ENCODE peak calls at places on chromosomes 11 and 22, in eight cellular contexts. One of them, this sample, is unnamed.

GRCh38 chr11:8066036-8066910 is 14.7 kb upstream of the TUB start:
- DNase-seq in dorsolateral prefrontal cortex: no peak
- DNase-seq in foreskin fibroblast: no peak
- DNase-seq in CD4-positive, CD25-positive, alpha-beta regulatory T cell: no peak
- DNase-seq in AG10803: no peak
- DNase-seq in stomach: peak
- DNase-seq in PC-3: no peak
- DNase-seq in cardiac muscle cell: no peak
- DNase-seq in this sample: no peak

GRCh38 chr11:95512682-95513081 is 276.9 kb downstream of the FAM76B start:
- DNase-seq in dorsolateral prefrontal cortex: peak
- DNase-seq in foreskin fibroblast: peak
- DNase-seq in CD4-positive, CD25-positive, alpha-beta regulatory T cell: no peak
- DNase-seq in AG10803: peak
- DNase-seq in stomach: no peak
- DNase-seq in PC-3: peak
- DNase-seq in cardiac muscle cell: peak
- DNase-seq in this sample: no peak

GRCh38 chr11:63920126-63920869 is 3.3 kb upstream of the RCOR2 start:
- DNase-seq in dorsolateral prefrontal cortex: peak
- DNase-seq in foreskin fibroblast: peak
- DNase-seq in CD4-positive, CD25-positive, alpha-beta regulatory T cell: no peak
- DNase-seq in AG10803: peak
- DNase-seq in stomach: peak
- DNase-seq in PC-3: no peak
- DNase-seq in cardiac muscle cell: peak
- DNase-seq in this sample: no peak

GRCh38 chr11:65718964-65719492 is 1.6 kb downstream of the RNASEH2C start:
- DNase-seq in dorsolateral prefrontal cortex: no peak
- DNase-seq in foreskin fibroblast: peak
- DNase-seq in CD4-positive, CD25-positive, alpha-beta regulatory T cell: no peak
- DNase-seq in AG10803: peak
- DNase-seq in stomach: peak
- DNase-seq in PC-3: no peak
- DNase-seq in cardiac muscle cell: peak
- DNase-seq in this sample: no peak

GRCh38 chr11:35141538-35141937 is 2.6 kb downstream of the CD44 start:
- DNase-seq in dorsolateral prefrontal cortex: no peak
- DNase-seq in foreskin fibroblast: no peak
- DNase-seq in CD4-positive, CD25-positive, alpha-beta regulatory T cell: no peak
- DNase-seq in AG10803: peak
- DNase-seq in stomach: peak
- DNase-seq in PC-3: peak
- DNase-seq in cardiac muscle cell: no peak
- DNase-seq in this sample: peak

GRCh38 chr11:65353376-65353775 is 1.2 kb upstream of the TIGD3 start:
- DNase-seq in dorsolateral prefrontal cortex: no peak
- DNase-seq in foreskin fibroblast: peak
- DNase-seq in CD4-positive, CD25-positive, alpha-beta regulatory T cell: no peak
- DNase-seq in AG10803: no peak
- DNase-seq in stomach: no peak
- DNase-seq in PC-3: no peak
- DNase-seq in cardiac muscle cell: no peak
- DNase-seq in this sample: no peak

GRCh38 chr11:13052130-13052541 is 43.0 kb downstream of the RASSF10 start:
- DNase-seq in dorsolateral prefrontal cortex: no peak
- DNase-seq in foreskin fibroblast: no peak
- DNase-seq in CD4-positive, CD25-positive, alpha-beta regulatory T cell: no peak
- DNase-seq in AG10803: no peak
- DNase-seq in stomach: peak
- DNase-seq in PC-3: peak
- DNase-seq in cardiac muscle cell: no peak
- DNase-seq in this sample: no peak

GRCh38 chr11:92501346-92501745 is 276.7 kb downstream of the FAT3 start:
- DNase-seq in dorsolateral prefrontal cortex: no peak
- DNase-seq in foreskin fibroblast: no peak
- DNase-seq in CD4-positive, CD25-positive, alpha-beta regulatory T cell: no peak
- DNase-seq in AG10803: no peak
- DNase-seq in stomach: no peak
- DNase-seq in PC-3: no peak
- DNase-seq in cardiac muscle cell: no peak
- DNase-seq in this sample: no peak

GRCh38 chr11:57303280-57303989 is 21.3 kb downstream of the TNKS1BP1 start:
- DNase-seq in dorsolateral prefrontal cortex: no peak
- DNase-seq in foreskin fibroblast: no peak
- DNase-seq in CD4-positive, CD25-positive, alpha-beta regulatory T cell: no peak
- DNase-seq in AG10803: no peak
- DNase-seq in stomach: peak
- DNase-seq in PC-3: no peak
- DNase-seq in cardiac muscle cell: no peak
- DNase-seq in this sample: no peak

GRCh38 chr11:115676206-115676605 is 172.0 kb upstream of the CADM1 start:
- DNase-seq in dorsolateral prefrontal cortex: no peak
- DNase-seq in foreskin fibroblast: no peak
- DNase-seq in CD4-positive, CD25-positive, alpha-beta regulatory T cell: no peak
- DNase-seq in AG10803: no peak
- DNase-seq in stomach: no peak
- DNase-seq in PC-3: no peak
- DNase-seq in cardiac muscle cell: no peak
- DNase-seq in this sample: no peak

GRCh38 chr11:31655483-31655882 is 145.9 kb downstream of the ELP4 start:
- DNase-seq in dorsolateral prefrontal cortex: no peak
- DNase-seq in foreskin fibroblast: peak
- DNase-seq in CD4-positive, CD25-positive, alpha-beta regulatory T cell: no peak
- DNase-seq in AG10803: peak
- DNase-seq in stomach: no peak
- DNase-seq in PC-3: peak
- DNase-seq in cardiac muscle cell: peak
- DNase-seq in this sample: no peak

GRCh38 chr11:4645974-4646373 is 2.2 kb downstream of the OR51E1 start:
- DNase-seq in dorsolateral prefrontal cortex: no peak
- DNase-seq in foreskin fibroblast: no peak
- DNase-seq in CD4-positive, CD25-positive, alpha-beta regulatory T cell: no peak
- DNase-seq in AG10803: no peak
- DNase-seq in stomach: no peak
- DNase-seq in PC-3: no peak
- DNase-seq in cardiac muscle cell: no peak
- DNase-seq in this sample: no peak

GRCh38 chr11:107856180-107856980 is 2.2 kb downstream of the SLC35F2 start:
- DNase-seq in dorsolateral prefrontal cortex: no peak
- DNase-seq in foreskin fibroblast: no peak
- DNase-seq in CD4-positive, CD25-positive, alpha-beta regulatory T cell: no peak
- DNase-seq in AG10803: no peak
- DNase-seq in stomach: no peak
- DNase-seq in PC-3: no peak
- DNase-seq in cardiac muscle cell: no peak
- DNase-seq in this sample: no peak

GRCh38 chr11:101600948-101601347 is 17.1 kb upstream of the TRPC6 start:
- DNase-seq in dorsolateral prefrontal cortex: no peak
- DNase-seq in foreskin fibroblast: no peak
- DNase-seq in CD4-positive, CD25-positive, alpha-beta regulatory T cell: no peak
- DNase-seq in AG10803: no peak
- DNase-seq in stomach: no peak
- DNase-seq in PC-3: no peak
- DNase-seq in cardiac muscle cell: no peak
- DNase-seq in this sample: no peak

GRCh38 chr11:95469268-95469667 is 238.3 kb upstream of the SESN3 start:
- DNase-seq in dorsolateral prefrontal cortex: no peak
- DNase-seq in foreskin fibroblast: peak
- DNase-seq in CD4-positive, CD25-positive, alpha-beta regulatory T cell: no peak
- DNase-seq in AG10803: peak
- DNase-seq in stomach: no peak
- DNase-seq in PC-3: no peak
- DNase-seq in cardiac muscle cell: no peak
- DNase-seq in this sample: no peak

GRCh38 chr11:130095326-130095725 is 25.6 kb downstream of the APLP2 start:
- DNase-seq in dorsolateral prefrontal cortex: no peak
- DNase-seq in foreskin fibroblast: no peak
- DNase-seq in CD4-positive, CD25-positive, alpha-beta regulatory T cell: no peak
- DNase-seq in AG10803: no peak
- DNase-seq in stomach: no peak
- DNase-seq in PC-3: no peak
- DNase-seq in cardiac muscle cell: no peak
- DNase-seq in this sample: no peak
- H3K4me3 ChIP-seq in dorsolateral prefrontal cortex: no peak
- H3K4me3 ChIP-seq in foreskin fibroblast: no peak
- H3K4me3 ChIP-seq in CD4-positive, CD25-positive, alpha-beta regulatory T cell: no peak
- H3K4me3 ChIP-seq in AG10803: no peak
- H3K4me3 ChIP-seq in stomach: no peak
- H3K4me3 ChIP-seq in PC-3: no peak
- H3K4me3 ChIP-seq in cardiac muscle cell: no peak
- H3K4me3 ChIP-seq in this sample: no peak

GRCh38 chr11:47186937-47187681 is 875 bp upstream of the PACSIN3 start:
- DNase-seq in dorsolateral prefrontal cortex: peak
- DNase-seq in foreskin fibroblast: peak
- DNase-seq in CD4-positive, CD25-positive, alpha-beta regulatory T cell: peak
- DNase-seq in AG10803: peak
- DNase-seq in stomach: peak
- DNase-seq in PC-3: no peak
- DNase-seq in cardiac muscle cell: peak
- DNase-seq in this sample: peak

GRCh38 chr11:47185305-47186075 is 744 bp downstream of the PACSIN3 start:
- DNase-seq in dorsolateral prefrontal cortex: peak
- DNase-seq in foreskin fibroblast: peak
- DNase-seq in CD4-positive, CD25-positive, alpha-beta regulatory T cell: no peak
- DNase-seq in AG10803: peak
- DNase-seq in stomach: peak
- DNase-seq in PC-3: peak
- DNase-seq in cardiac muscle cell: peak
- DNase-seq in this sample: no peak

GRCh38 chr11:47184711-47185304 is 1.4 kb downstream of the PACSIN3 start:
- DNase-seq in dorsolateral prefrontal cortex: peak
- DNase-seq in foreskin fibroblast: peak
- DNase-seq in CD4-positive, CD25-positive, alpha-beta regulatory T cell: no peak
- DNase-seq in AG10803: no peak
- DNase-seq in stomach: peak
- DNase-seq in PC-3: no peak
- DNase-seq in cardiac muscle cell: peak
- DNase-seq in this sample: no peak

GRCh38 chr11:47187723-47188122 is 1.5 kb upstream of the PACSIN3 start:
- DNase-seq in dorsolateral prefrontal cortex: no peak
- DNase-seq in foreskin fibroblast: no peak
- DNase-seq in CD4-positive, CD25-positive, alpha-beta regulatory T cell: no peak
- DNase-seq in AG10803: no peak
- DNase-seq in stomach: no peak
- DNase-seq in PC-3: no peak
- DNase-seq in cardiac muscle cell: no peak
- DNase-seq in this sample: no peak

DNA sequence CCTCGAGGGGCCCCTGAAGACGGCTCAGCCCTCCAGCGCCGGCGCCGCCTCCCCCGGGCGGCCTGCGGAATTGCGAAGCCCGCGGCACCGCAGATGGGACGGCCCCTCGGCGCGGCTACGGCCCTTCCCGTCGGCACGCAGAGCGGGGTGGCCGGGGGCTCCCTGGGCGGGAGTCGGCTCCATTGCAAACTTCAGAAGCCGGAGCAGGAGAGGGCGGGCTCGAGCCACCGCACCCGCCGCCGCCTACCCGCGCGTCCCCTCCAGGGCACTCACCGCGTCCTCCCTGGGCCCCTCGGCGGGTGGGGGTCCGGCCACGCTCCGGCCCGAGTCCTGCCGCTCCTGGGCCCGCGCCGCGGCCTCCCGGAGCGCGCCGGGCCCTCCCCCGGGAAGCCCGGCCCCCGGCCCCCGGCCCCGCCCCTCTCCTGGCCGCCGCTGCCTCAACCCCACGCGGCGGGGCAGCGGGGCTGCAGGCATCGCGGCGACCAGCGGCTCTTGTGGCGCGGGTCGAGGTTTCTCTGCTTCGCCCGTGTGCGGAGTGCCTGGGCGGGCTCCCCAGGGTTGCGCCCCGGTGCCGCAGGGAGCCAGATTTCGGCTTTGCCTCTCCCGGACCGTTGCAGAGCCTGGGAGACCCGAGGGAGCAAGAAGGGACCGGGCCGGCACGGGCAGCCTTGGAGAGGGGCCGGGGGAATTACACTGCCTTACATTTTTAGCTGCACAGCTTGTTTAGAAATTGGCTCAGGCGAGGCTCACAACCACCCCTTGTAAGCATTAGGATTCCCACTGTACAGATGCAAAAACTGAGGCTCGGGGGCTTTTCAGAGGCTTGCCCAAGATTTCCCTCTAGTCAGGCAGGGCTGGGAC is at the start of gene PACSIN3:
- DNase-seq in dorsolateral prefrontal cortex: peak
- DNase-seq in foreskin fibroblast: peak
- DNase-seq in CD4-positive, CD25-positive, alpha-beta regulatory T cell: peak
- DNase-seq in AG10803: no peak
- DNase-seq in stomach: peak
- DNase-seq in PC-3: peak
- DNase-seq in cardiac muscle cell: peak
- DNase-seq in this sample: peak
- H3K4me3 ChIP-seq in dorsolateral prefrontal cortex: peak
- H3K4me3 ChIP-seq in foreskin fibroblast: peak
- H3K4me3 ChIP-seq in CD4-positive, CD25-positive, alpha-beta regulatory T cell: no peak
- H3K4me3 ChIP-seq in AG10803: peak
- H3K4me3 ChIP-seq in stomach: peak
- H3K4me3 ChIP-seq in PC-3: peak
- H3K4me3 ChIP-seq in cardiac muscle cell: peak
- H3K4me3 ChIP-seq in this sample: peak

DNA sequence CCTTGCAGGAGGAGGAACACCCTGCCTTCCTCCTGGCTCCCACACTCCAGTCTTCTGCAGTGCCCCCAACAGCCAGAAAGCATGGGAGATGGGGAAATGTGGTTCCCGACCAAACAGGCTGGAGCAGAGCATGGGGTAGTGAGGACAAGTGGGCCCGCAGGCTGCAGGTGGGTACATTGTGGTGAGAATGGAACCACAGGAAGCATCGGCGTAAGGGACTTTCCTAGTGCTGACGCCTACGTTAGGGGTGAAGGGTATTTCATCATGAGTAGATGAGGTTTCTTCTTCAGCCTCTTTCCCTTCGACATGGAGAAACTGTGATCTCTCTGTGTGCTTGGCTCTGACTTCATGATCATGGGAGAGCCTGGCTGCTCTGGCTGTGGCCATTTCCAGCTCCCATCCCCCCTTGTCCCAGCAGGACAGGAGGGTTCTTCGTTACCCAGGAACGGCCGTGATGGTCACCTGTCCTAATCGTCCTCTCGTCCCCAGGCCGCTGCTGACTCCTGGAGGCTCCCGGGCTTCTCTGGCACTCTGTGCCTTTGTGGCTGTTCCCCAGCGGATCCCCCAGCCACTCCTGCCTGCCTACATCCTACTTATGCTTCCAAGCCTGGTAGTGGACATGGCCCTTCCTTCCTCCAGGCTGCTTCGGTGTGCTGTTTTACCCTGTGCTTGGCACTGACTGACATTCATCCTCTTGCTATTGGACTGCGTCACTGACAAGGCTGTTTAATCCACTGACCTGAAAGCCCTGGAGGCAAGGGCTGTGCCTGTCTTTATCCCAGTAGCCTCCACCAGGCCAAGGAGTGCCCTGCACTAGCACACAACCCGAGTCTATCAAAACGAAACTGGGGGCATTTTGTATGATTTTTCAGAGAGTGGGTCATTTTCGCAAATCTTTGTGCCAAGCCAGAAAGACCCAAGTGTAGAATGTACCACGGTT is 65.2 kb upstream of the CECR2 start:
- DNase-seq in dorsolateral prefrontal cortex: no peak
- DNase-seq in foreskin fibroblast: no peak
- DNase-seq in CD4-positive, CD25-positive, alpha-beta regulatory T cell: peak
- DNase-seq in AG10803: no peak
- DNase-seq in stomach: peak
- DNase-seq in PC-3: no peak
- DNase-seq in cardiac muscle cell: no peak
- DNase-seq in this sample: peak
- H3K4me3 ChIP-seq in dorsolateral prefrontal cortex: no peak
- H3K4me3 ChIP-seq in foreskin fibroblast: no peak
- H3K4me3 ChIP-seq in CD4-positive, CD25-positive, alpha-beta regulatory T cell: peak
- H3K4me3 ChIP-seq in AG10803: no peak
- H3K4me3 ChIP-seq in stomach: no peak
- H3K4me3 ChIP-seq in PC-3: no peak
- H3K4me3 ChIP-seq in cardiac muscle cell: no peak
- H3K4me3 ChIP-seq in this sample: peak

GRCh38 chr11:45663486-45664375 is 1.7 kb downstream of the CHST1 start:
- DNase-seq in dorsolateral prefrontal cortex: no peak
- DNase-seq in foreskin fibroblast: peak
- DNase-seq in CD4-positive, CD25-positive, alpha-beta regulatory T cell: no peak
- DNase-seq in AG10803: no peak
- DNase-seq in stomach: no peak
- DNase-seq in PC-3: peak
- DNase-seq in cardiac muscle cell: no peak
- DNase-seq in this sample: no peak
- H3K4me3 ChIP-seq in dorsolateral prefrontal cortex: peak
- H3K4me3 ChIP-seq in foreskin fibroblast: no peak
- H3K4me3 ChIP-seq in CD4-positive, CD25-positive, alpha-beta regulatory T cell: no peak
- H3K4me3 ChIP-seq in AG10803: no peak
- H3K4me3 ChIP-seq in stomach: peak
- H3K4me3 ChIP-seq in PC-3: no peak
- H3K4me3 ChIP-seq in cardiac muscle cell: peak
- H3K4me3 ChIP-seq in this sample: no peak

This sample was measured in CD4-positive, alpha-beta memory T cell.